ENCODE peak calls at places on chromosome 15, in six cellular contexts. One of them, this sample, is unnamed.

GRCh38 chr15:57031605-57032004 is 113.2 kb downstream of the TCF12 start:
- DNase-seq in activated T-cell treated with anti-CD3 and anti-CD28 coated beads for 24 hours: no peak
- DNase-seq in naive thymus-derived CD4-positive, alpha-beta T cell: no peak
- DNase-seq in cerebellar cortex: no peak
- DNase-seq in germinal center: no peak
- DNase-seq in ACHN: peak
- DNase-seq in this sample: peak

GRCh38 chr15:95495033-95495541 is 835.4 kb upstream of the NR2F2 start:
- DNase-seq in germinal center: no peak
- DNase-seq in cerebellar cortex: no peak
- DNase-seq in naive thymus-derived CD4-positive, alpha-beta T cell: no peak
- DNase-seq in ACHN: no peak
- DNase-seq in activated T-cell treated with anti-CD3 and anti-CD28 coated beads for 24 hours: no peak
- DNase-seq in this sample: no peak

GRCh38 chr15:80581976-80582375 is 113.1 kb upstream of the ABHD17C start:
- DNase-seq in cerebellar cortex: no peak
- DNase-seq in germinal center: no peak
- DNase-seq in naive thymus-derived CD4-positive, alpha-beta T cell: no peak
- DNase-seq in activated T-cell treated with anti-CD3 and anti-CD28 coated beads for 24 hours: no peak
- DNase-seq in ACHN: no peak
- DNase-seq in this sample: no peak

GRCh38 chr15:25886498-25887140 is 23.5 kb upstream of the ATP10A start:
- DNase-seq in activated T-cell treated with anti-CD3 and anti-CD28 coated beads for 24 hours: no peak
- DNase-seq in naive thymus-derived CD4-positive, alpha-beta T cell: no peak
- DNase-seq in germinal center: no peak
- DNase-seq in cerebellar cortex: no peak
- DNase-seq in ACHN: no peak
- DNase-seq in this sample: peak

GRCh38 chr15:89486726-89487050 is 9.7 kb downstream of the RHCG start:
- DNase-seq in activated T-cell treated with anti-CD3 and anti-CD28 coated beads for 24 hours: peak
- DNase-seq in ACHN: no peak
- DNase-seq in germinal center: peak
- DNase-seq in naive thymus-derived CD4-positive, alpha-beta T cell: no peak
- DNase-seq in cerebellar cortex: no peak
- DNase-seq in this sample: peak

GRCh38 chr15:79953951-79954444 is 17.0 kb downstream of the BCL2A1 start:
- DNase-seq in naive thymus-derived CD4-positive, alpha-beta T cell: no peak
- DNase-seq in cerebellar cortex: no peak
- DNase-seq in ACHN: no peak
- DNase-seq in activated T-cell treated with anti-CD3 and anti-CD28 coated beads for 24 hours: no peak
- DNase-seq in germinal center: no peak
- DNase-seq in this sample: peak

GRCh38 chr15:94360251-94360671 is 128.9 kb downstream of the MCTP2 start:
- DNase-seq in activated T-cell treated with anti-CD3 and anti-CD28 coated beads for 24 hours: no peak
- DNase-seq in naive thymus-derived CD4-positive, alpha-beta T cell: no peak
- DNase-seq in ACHN: no peak
- DNase-seq in germinal center: no peak
- DNase-seq in cerebellar cortex: no peak
- DNase-seq in this sample: no peak

GRCh38 chr15:45903283-45903682 is 268.5 kb downstream of the SQOR start:
- DNase-seq in naive thymus-derived CD4-positive, alpha-beta T cell: no peak
- DNase-seq in activated T-cell treated with anti-CD3 and anti-CD28 coated beads for 24 hours: no peak
- DNase-seq in ACHN: no peak
- DNase-seq in germinal center: no peak
- DNase-seq in cerebellar cortex: no peak
- DNase-seq in this sample: no peak

GRCh38 chr15:69388259-69388658 is 25.9 kb upstream of the KIF23 start:
- DNase-seq in ACHN: no peak
- DNase-seq in naive thymus-derived CD4-positive, alpha-beta T cell: no peak
- DNase-seq in cerebellar cortex: no peak
- DNase-seq in activated T-cell treated with anti-CD3 and anti-CD28 coated beads for 24 hours: no peak
- DNase-seq in germinal center: no peak
- DNase-seq in this sample: no peak

GRCh38 chr15:57436166-57436565 is 59.9 kb downstream of the CGNL1 start:
- DNase-seq in activated T-cell treated with anti-CD3 and anti-CD28 coated beads for 24 hours: no peak
- DNase-seq in ACHN: no peak
- DNase-seq in cerebellar cortex: no peak
- DNase-seq in naive thymus-derived CD4-positive, alpha-beta T cell: no peak
- DNase-seq in germinal center: no peak
- DNase-seq in this sample: no peak

GRCh38 chr15:89174476-89174875 is 46.9 kb downstream of the RLBP1 start:
- DNase-seq in activated T-cell treated with anti-CD3 and anti-CD28 coated beads for 24 hours: no peak
- DNase-seq in germinal center: no peak
- DNase-seq in ACHN: no peak
- DNase-seq in naive thymus-derived CD4-positive, alpha-beta T cell: no peak
- DNase-seq in cerebellar cortex: no peak
- DNase-seq in this sample: no peak

GRCh38 chr15:48190932-48191573 is 412 bp upstream of the CTXN2 start:
- DNase-seq in naive thymus-derived CD4-positive, alpha-beta T cell: no peak
- DNase-seq in activated T-cell treated with anti-CD3 and anti-CD28 coated beads for 24 hours: no peak
- DNase-seq in germinal center: peak
- DNase-seq in ACHN: peak
- DNase-seq in cerebellar cortex: peak
- DNase-seq in this sample: peak

GRCh38 chr15:98878172-98878571 is 129.4 kb downstream of the PGPEP1L start:
- DNase-seq in naive thymus-derived CD4-positive, alpha-beta T cell: no peak
- DNase-seq in germinal center: no peak
- DNase-seq in cerebellar cortex: no peak
- DNase-seq in ACHN: no peak
- DNase-seq in activated T-cell treated with anti-CD3 and anti-CD28 coated beads for 24 hours: no peak
- DNase-seq in this sample: no peak

GRCh38 chr15:83398591-83398990 is 48.5 kb upstream of the SH3GL3 start:
- DNase-seq in activated T-cell treated with anti-CD3 and anti-CD28 coated beads for 24 hours: no peak
- DNase-seq in germinal center: no peak
- DNase-seq in cerebellar cortex: no peak
- DNase-seq in naive thymus-derived CD4-positive, alpha-beta T cell: no peak
- DNase-seq in ACHN: peak
- DNase-seq in this sample: no peak

GRCh38 chr15:68256675-68257450 is 20.7 kb upstream of the FEM1B start:
- DNase-seq in cerebellar cortex: peak
- DNase-seq in germinal center: peak
- DNase-seq in ACHN: peak
- DNase-seq in activated T-cell treated with anti-CD3 and anti-CD28 coated beads for 24 hours: peak
- DNase-seq in naive thymus-derived CD4-positive, alpha-beta T cell: peak
- DNase-seq in this sample: peak

GRCh38 chr15:65558336-65558735 is 28.1 kb downstream of the HACD3 start:
- DNase-seq in naive thymus-derived CD4-positive, alpha-beta T cell: no peak
- DNase-seq in activated T-cell treated with anti-CD3 and anti-CD28 coated beads for 24 hours: no peak
- DNase-seq in cerebellar cortex: no peak
- DNase-seq in germinal center: no peak
- DNase-seq in ACHN: no peak
- DNase-seq in this sample: no peak

GRCh38 chr15:60417112-60417511 is 19.3 kb upstream of the ANXA2 start:
- DNase-seq in cerebellar cortex: no peak
- DNase-seq in activated T-cell treated with anti-CD3 and anti-CD28 coated beads for 24 hours: no peak
- DNase-seq in germinal center: no peak
- DNase-seq in naive thymus-derived CD4-positive, alpha-beta T cell: no peak
- DNase-seq in ACHN: no peak
- DNase-seq in this sample: no peak

GRCh38 chr15:41048397-41048796 is 67.7 kb downstream of the INO80 start:
- DNase-seq in activated T-cell treated with anti-CD3 and anti-CD28 coated beads for 24 hours: no peak
- DNase-seq in germinal center: no peak
- DNase-seq in ACHN: peak
- DNase-seq in cerebellar cortex: no peak
- DNase-seq in naive thymus-derived CD4-positive, alpha-beta T cell: no peak
- DNase-seq in this sample: no peak